ENCODE peak calls at places on chromosome 10, in eight cellular contexts. I is adipocyte; O is neuronal stem cell; W is activated CD4-positive, alpha-beta T cell treated with anti-CD3 and anti-CD28 coated beads for 4 hours; J is GM18507; T is NCI-H774; G is effector memory CD4-positive, alpha-beta T cell; S is RKO. L is an unnamed sample.

GRCh38 chr10:132238371-132239125 is 51.8 kb downstream of the DPYSL4 start:
- DNase-seq in I (no peak), O (no peak), W (no peak), J (no peak), T (no peak), G (no peak), S (no peak), L (no peak)

GRCh38 chr10:93815304-93816091 is 57.8 kb downstream of the LGI1 start:
- DNase-seq in I (peak; percentile 67), O (peak; percentile 26), W (no peak), J (no peak), T (no peak), G (no peak), S (no peak), L (no peak)

GRCh38 chr10:80077869-80078447 is 507 bp upstream of the TMEM254 start:
- DNase-seq in I (no peak), O (peak; percentile 15), W (peak; percentile 5), J (no peak), T (no peak), G (no peak), S (no peak), L (no peak)

GRCh38 chr10:37856881-37857286 is 526 bp downstream of the ZNF248 start:
- DNase-seq in I (peak; percentile 60), O (no peak), W (peak; percentile 14), J (no peak), T (no peak), G (no peak), S (peak; percentile 64), L (peak; percentile 47)

GRCh38 chr10:77898323-77899079 is 28.1 kb downstream of the DLG5 start:
- DNase-seq in I (no peak), O (no peak), W (no peak), J (no peak), T (no peak), G (no peak), S (no peak), L (no peak)

GRCh38 chr10:61888744-61889143 is 12.8 kb upstream of the ARID5B start:
- DNase-seq in I (no peak), O (no peak), W (no peak), J (no peak), T (no peak), G (no peak), S (no peak), L (peak; percentile 42)

GRCh38 chr10:122707535-122707934 is 7.9 kb upstream of the C10orf120 start:
- DNase-seq in I (no peak), O (no peak), W (no peak), J (no peak), T (no peak), G (no peak), S (no peak), L (no peak)

GRCh38 chr10:78578929-78579328 is 489.8 kb upstream of the ZMIZ1 start:
- DNase-seq in I (no peak), O (no peak), W (no peak), J (no peak), T (no peak), G (no peak), S (peak; percentile 9), L (no peak)

GRCh38 chr10:36676321-36677169 is 448.9 kb upstream of the ANKRD30A start:
- DNase-seq in I (peak; percentile 45), O (no peak), W (no peak), J (no peak), T (no peak), G (no peak), S (no peak), L (peak; percentile 51)

GRCh38 chr10:120318862-120319261 is 138.2 kb upstream of the PLPP4 start:
- DNase-seq in I (peak; percentile 21), O (no peak), W (no peak), J (no peak), T (no peak), G (no peak), S (no peak), L (no peak)